ENCODE peak calls at places on chromosomes 2 and 18, in five cellular contexts. D is endodermal cell, Y is hippocampal formation, K is GM12878, T is AG09309. M is an unnamed sample.

GRCh38 chr2:189425676-189426075 is 15.6 kb upstream of the WDR75 start:
- DNase-seq in K (no peak), D (no peak), T (no peak), Y (no peak), M (no peak)

GRCh38 chr2:150674283-150674682 is 186.8 kb upstream of the RND3 start:
- DNase-seq in D (no peak), Y (no peak), K (no peak), T (peak; percentile 57), M (no peak)

GRCh38 chr2:177242136-177242987 is 22.2 kb downstream of the NFE2L2 start:
- DNase-seq in K (no peak), T (peak; percentile 92), D (no peak), Y (no peak), M (peak; percentile 89)

GRCh38 chr18:34493566-34494358 is 216.3 kb upstream of the DTNA start:
- DNase-seq in K (no peak), Y (no peak), T (no peak), D (peak; percentile 81), M (peak; percentile 71)

GRCh38 chr2:164770421-164770916 is 71.2 kb downstream of the COBLL1 start:
- DNase-seq in Y (no peak), K (no peak), D (no peak), T (no peak), M (no peak)

GRCh38 chr2:88085099-88085498 is 17.5 kb downstream of the SMYD1 start:
- DNase-seq in Y (no peak), T (no peak), D (no peak), K (no peak), M (no peak)

GRCh38 chr2:223416826-223417610 is 185.1 kb downstream of the SCG2 start:
- DNase-seq in T (peak; percentile 17), D (no peak), K (no peak), Y (no peak), M (no peak)

GRCh38 chr2:130387071-130387400 is 31.2 kb downstream of the PTPN18 start:
- DNase-seq in Y (no peak), K (no peak), T (no peak), D (no peak), M (no peak)

GRCh38 chr2:32945286-32945685 is 1.5 kb upstream of the LTBP1 start:
- DNase-seq in K (no peak), T (no peak), D (no peak), Y (no peak), M (peak; percentile 3)

GRCh38 chr2:213537579-213537978 is 253.3 kb downstream of the SPAG16 start:
- DNase-seq in K (no peak), D (no peak), T (no peak), Y (no peak), M (no peak)

GRCh38 chr2:26011990-26012856 is 21.7 kb upstream of the RAB10 start:
- DNase-seq in D (peak; percentile 71), T (no peak), Y (no peak), K (no peak), M (peak; percentile 85)

GRCh38 chr2:65027611-65028244 is 28.5 kb upstream of the CEP68 start:
- DNase-seq in D (no peak), Y (no peak), K (no peak), T (no peak), M (no peak)

GRCh38 chr2:20611077-20611843 is 39.6 kb downstream of the HS1BP3 start:
- DNase-seq in D (peak; percentile 49), T (no peak), Y (no peak), K (no peak), M (peak; percentile 92)

GRCh38 chr2:44135771-44136170 is 32.9 kb upstream of the PPM1B start:
- DNase-seq in Y (no peak), T (peak; percentile 34), D (peak; percentile 58), K (no peak), M (peak; percentile 21)

GRCh38 chr2:107197601-107198000 is 311.6 kb upstream of the ST6GAL2 start:
- DNase-seq in Y (no peak), D (no peak), T (no peak), K (no peak), M (no peak)

GRCh38 chr2:18214936-18215335 is 336.5 kb downstream of the KCNS3 start:
- DNase-seq in D (no peak), K (no peak), Y (no peak), T (no peak), M (no peak)

GRCh38 chr2:3667151-3667631 is 9.2 kb downstream of the ALLC start:
- DNase-seq in K (peak; percentile 33), T (no peak), D (peak; percentile 36), Y (no peak), M (peak; percentile 32)

GRCh38 chr2:9548506-9548905 is 7.1 kb downstream of the ADAM17 start:
- DNase-seq in Y (no peak), K (no peak), T (no peak), D (no peak), M (peak; percentile 29)

GRCh38 chr2:64105676-64106461 is 38.4 kb downstream of the PELI1 start:
- DNase-seq in Y (no peak), D (no peak), T (no peak), K (no peak), M (peak; percentile 89)

GRCh38 chr2:178796079-178796677 is 11.0 kb downstream of the TTN start:
- DNase-seq in Y (no peak), T (peak; percentile 21), K (no peak), D (no peak), M (peak; percentile 44)

GRCh38 chr2:222882484-222882928 is 21.7 kb downstream of the ACSL3 start:
- DNase-seq in Y (no peak), D (no peak), T (no peak), K (no peak), M (peak; percentile 66)

GRCh38 chr2:240603081-240603835 is 16.7 kb downstream of the CAPN10 start:
- DNase-seq in Y (no peak), K (no peak), T (no peak), D (no peak), M (no peak)

GRCh38 chr2:119008108-119008507 is 66.1 kb downstream of the MARCO start:
- DNase-seq in T (no peak), Y (no peak), D (no peak), K (no peak), M (peak; percentile 55)

GRCh38 chr2:98412751-98413445 is 31.8 kb upstream of the INPP4A start:
- DNase-seq in T (no peak), Y (peak; percentile 11), K (peak; percentile 54), D (peak; percentile 72), M (peak; percentile 65)

GRCh38 chr2:229610871-229611270 is 103.5 kb downstream of the DNER start:
- DNase-seq in Y (no peak), T (no peak), D (no peak), K (no peak), M (no peak)

GRCh38 chr2:219273887-219274391 is 5.2 kb upstream of the DNAJB2 start:
- DNase-seq in T (no peak), Y (no peak), D (no peak), K (no peak), M (peak; percentile 99)

M was measured in kidney tubule cell.